ENCODE peak calls at places on chromosomes 16 and 17, in ten cellular contexts. S is stimulated activated CD8-positive, alpha-beta memory T cell treated with anti-CD3 and anti-CD28 coated beads, Interleukin-4, amount 100 ng/mL, for 24 hours; B is effector memory CD4-positive, alpha-beta T cell; Z is BJ; H is WTC11; A is ascending aorta; M is AG04449; X is AG09319; G is C1 segment of cervical spinal cord; U is activated naive CD8-positive, alpha-beta T cell treated with anti-CD3 and anti-CD28 coated beads for 36 hours. K is an unnamed sample.

GRCh38 chr17:39281806-39282205 is 56.1 kb upstream of the STAC2 start:
- DNase-seq in S (no peak), B (no peak), Z (no peak), H (no peak), A (no peak), M (peak; percentile 16), X (no peak), G (no peak), U (no peak), K (no peak)

GRCh38 chr17:20210180-20210579 is 201.0 kb downstream of the SPECC1 start:
- DNase-seq in S (no peak), B (no peak), Z (no peak), H (no peak), A (no peak), M (no peak), X (no peak), G (no peak), U (no peak), K (no peak)

GRCh38 chr16:50626868-50627267 is 54.2 kb downstream of the SNX20 start:
- DNase-seq in S (no peak), B (no peak), Z (no peak), H (no peak), A (no peak), M (no peak), X (no peak), G (no peak), U (no peak), K (no peak)

GRCh38 chr17:64661731-64661980 is 451 bp downstream of the SMURF2 start:
- DNase-seq in S (no peak), B (no peak), Z (no peak), H (no peak), A (peak; percentile 22), M (no peak), X (no peak), G (no peak), U (no peak), K (peak; percentile 19)

GRCh38 chr16:57577691-57578224 is 35.3 kb downstream of the ADGRG5 start:
- DNase-seq in S (peak; percentile 46), B (no peak), Z (no peak), H (no peak), A (no peak), M (no peak), X (no peak), G (no peak), U (peak; percentile 64), K (no peak)

GRCh38 chr16:85592700-85593502 is 20.2 kb upstream of the GSE1 start:
- DNase-seq in S (no peak), B (no peak), Z (no peak), H (no peak), A (no peak), M (no peak), X (no peak), G (no peak), U (no peak), K (no peak)

GRCh38 chr17:77640916-77641605 is 317.4 kb upstream of the TNRC6C start:
- DNase-seq in S (no peak), B (no peak), Z (no peak), H (no peak), A (no peak), M (no peak), X (no peak), G (no peak), U (no peak), K (no peak)

GRCh38 chr17:46194393-46195216 is 1.4 kb upstream of the KANSL1 start:
- DNase-seq in S (no peak), B (peak; percentile 38), Z (no peak), H (no peak), A (no peak), M (no peak), X (no peak), G (no peak), U (peak; percentile 55), K (peak; percentile 23)

GRCh38 chr16:75695708-75696107 is 5.6 kb downstream of the DUXB start:
- DNase-seq in S (no peak), B (no peak), Z (no peak), H (no peak), A (no peak), M (no peak), X (no peak), G (no peak), U (no peak), K (no peak)

GRCh38 chr17:31696184-31696602 is 162.9 kb downstream of the COPRS start:
- DNase-seq in S (no peak), B (no peak), Z (peak; percentile 83), H (peak; percentile 23), A (peak; percentile 58), M (peak; percentile 94), X (peak; percentile 95), G (no peak), U (no peak), K (peak; percentile 55)

GRCh38 chr16:1691276-1691675 is 13.2 kb downstream of the JPT2 start:
- DNase-seq in S (no peak), B (no peak), Z (no peak), H (no peak), A (no peak), M (no peak), X (no peak), G (no peak), U (no peak), K (no peak)

GRCh38 chr17:7587831-7588230 is 2.1 kb downstream of the SOX15 start:
- DNase-seq in S (no peak), B (no peak), Z (no peak), H (no peak), A (no peak), M (no peak), X (no peak), G (no peak), U (no peak), K (no peak)

GRCh38 chr16:11200523-11201063 is 55.4 kb downstream of the SOCS1 start:
- DNase-seq in S (no peak), B (no peak), Z (no peak), H (no peak), A (no peak), M (no peak), X (no peak), G (no peak), U (no peak), K (no peak)

GRCh38 chr17:80095844-80096475 is 5.4 kb upstream of the GAA start:
- DNase-seq in S (no peak), B (no peak), Z (no peak), H (no peak), A (no peak), M (no peak), X (no peak), G (no peak), U (no peak), K (no peak)

GRCh38 chr16:11386791-11387546 is 41.7 kb downstream of the RMI2 start:
- DNase-seq in S (no peak), B (no peak), Z (no peak), H (peak; percentile 86), A (no peak), M (no peak), X (no peak), G (no peak), U (no peak), K (no peak)

GRCh38 chr17:79531191-79531590 is 79.7 kb downstream of the RBFOX3 start:
- DNase-seq in S (no peak), B (no peak), Z (no peak), H (no peak), A (no peak), M (no peak), X (no peak), G (no peak), U (no peak), K (no peak)

GRCh38 chr16:86396318-86396882 is 113.9 kb upstream of the FOXF1 start:
- DNase-seq in S (no peak), B (no peak), Z (no peak), H (no peak), A (no peak), M (no peak), X (peak; percentile 79), G (no peak), U (no peak), K (no peak)

GRCh38 chr16:62903961-62904502 is 867.8 kb upstream of the CDH8 start:
- DNase-seq in S (no peak), B (no peak), Z (no peak), H (no peak), A (no peak), M (no peak), X (no peak), G (no peak), U (no peak), K (no peak)

GRCh38 chr17:82349287-82349701 is 9.8 kb upstream of the TEX19 start:
- DNase-seq in S (no peak), B (no peak), Z (peak; percentile 76), H (no peak), A (no peak), M (no peak), X (peak; percentile 82), G (no peak), U (no peak), K (no peak)

GRCh38 chr16:11201498-11202259 is 54.3 kb downstream of the SOCS1 start:
- DNase-seq in S (no peak), B (no peak), Z (peak; percentile 53), H (peak; percentile 56), A (no peak), M (no peak), X (peak; percentile 37), G (no peak), U (no peak), K (no peak)

GRCh38 chr16:15506441-15506840 is 72.1 kb downstream of the BMERB1 start:
- DNase-seq in S (no peak), B (no peak), Z (no peak), H (no peak), A (no peak), M (no peak), X (no peak), G (no peak), U (no peak), K (no peak)

GRCh38 chr17:29571883-29572681 is 3.6 kb downstream of the TP53I13 start:
- DNase-seq in S (no peak), B (no peak), Z (no peak), H (peak; percentile 26), A (no peak), M (no peak), X (no peak), G (no peak), U (no peak), K (no peak)

GRCh38 chr17:28018439-28019070 is 23.9 kb upstream of the NLK start:
- DNase-seq in S (no peak), B (no peak), Z (no peak), H (no peak), A (no peak), M (no peak), X (no peak), G (no peak), U (no peak), K (no peak)

GRCh38 chr16:70483426-70483825 is 29.0 kb downstream of the FCSK start:
- DNase-seq in S (no peak), B (no peak), Z (no peak), H (no peak), A (no peak), M (no peak), X (no peak), G (no peak), U (no peak), K (no peak)

GRCh38 chr17:49459401-49459984 is 35.6 kb upstream of the NGFR start:
- DNase-seq in S (no peak), B (no peak), Z (no peak), H (peak; percentile 37), A (no peak), M (no peak), X (no peak), G (no peak), U (no peak), K (no peak)

GRCh38 chr16:641326-642188 is at the start of gene MCRIP2:
- DNase-seq in S (peak; percentile 73), B (peak; percentile 32), Z (no peak), H (peak; percentile 90), A (no peak), M (no peak), X (peak; percentile 39), G (peak; percentile 15), U (peak; percentile 88), K (peak; percentile 94)

GRCh38 chr17:74008196-74008595 is 195.3 kb upstream of the RPL38 start:
- DNase-seq in S (no peak), B (no peak), Z (no peak), H (peak; percentile 46), A (no peak), M (no peak), X (no peak), G (no peak), U (peak; percentile 26), K (peak; percentile 39)

GRCh38 chr16:84751947-84752346 is 52.1 kb downstream of the USP10 start:
- DNase-seq in S (no peak), B (no peak), Z (no peak), H (no peak), A (no peak), M (no peak), X (no peak), G (no peak), U (peak; percentile 34), K (no peak)